ENCODE peak calls at places on chromosome 1, in eight cellular contexts. A is thyroid gland, U is psoas muscle, Z is esophagus squamous epithelium, H is neural progenitor cell, O is heart left ventricle, L is hepatocyte, V is substantia nigra. B is an unnamed sample.

GRCh38 chr1:217078010-217078704 is 354.9 kb upstream of the ESRRG start:
- DNase-seq in A (peak), H (peak), L (peak), U (no peak), V (no peak), O (no peak), Z (no peak), B (no peak)

GRCh38 chr1:172654535-172654934 is 4.4 kb upstream of the FASLG start:
- DNase-seq in O (no peak), Z (no peak), L (peak), V (no peak), A (no peak), U (no peak), H (no peak), B (no peak)

GRCh38 chr1:1001057-1001630 is 1.2 kb upstream of the HES4 start:
- DNase-seq in H (peak), O (peak), Z (no peak), U (peak), V (no peak), A (no peak), L (peak), B (peak)

GRCh38 chr1:171595324-171595723 is 26.7 kb upstream of the MYOCOS start:
- DNase-seq in V (no peak), L (no peak), Z (no peak), A (no peak), H (no peak), O (no peak), U (no peak), B (no peak)

GRCh38 chr1:246608616-246609376 is 42.5 kb downstream of the CNST start:
- DNase-seq in H (peak), L (peak), O (peak), U (peak), Z (peak), V (no peak), A (peak), B (peak)

GRCh38 chr1:44212355-44213221 is 683 bp upstream of the DMAP1 start:
- DNase-seq in V (no peak), Z (no peak), L (no peak), H (no peak), O (no peak), A (no peak), U (no peak), B (no peak)

GRCh38 chr1:1179339-1179982 is 5.8 kb downstream of the TTLL10 start:
- DNase-seq in V (no peak), O (peak), H (peak), A (no peak), L (no peak), Z (no peak), U (no peak), B (peak)

GRCh38 chr1:35637401-35637809 is 3.9 kb downstream of the PSMB2 start:
- DNase-seq in L (peak), O (no peak), V (no peak), Z (no peak), U (no peak), A (no peak), H (no peak), B (no peak)

GRCh38 chr1:61253059-61253735 is 170.8 kb downstream of the NFIA start:
- DNase-seq in O (peak), V (no peak), A (peak), L (peak), H (no peak), Z (no peak), U (peak), B (peak)

GRCh38 chr1:153646672-153647374 is 11.7 kb upstream of the SNAPIN start:
- DNase-seq in O (no peak), Z (no peak), U (no peak), H (no peak), A (peak), L (no peak), V (no peak), B (peak)

GRCh38 chr1:71424536-71424935 is 343.7 kb upstream of the ZRANB2 start:
- DNase-seq in A (no peak), H (no peak), U (no peak), L (no peak), Z (no peak), V (no peak), O (no peak), B (no peak)

GRCh38 chr1:45723248-45723930 is 27.1 kb downstream of the IPP start:
- DNase-seq in L (no peak), O (no peak), A (no peak), V (no peak), U (no peak), Z (no peak), H (no peak), B (no peak)

GRCh38 chr1:245822997-245823396 is 668.2 kb downstream of the KIF26B start:
- DNase-seq in L (peak), U (no peak), A (no peak), O (no peak), Z (no peak), H (no peak), V (no peak), B (no peak)

GRCh38 chr1:92965003-92965402 is 3.7 kb upstream of the DIPK1A start:
- DNase-seq in U (no peak), A (no peak), V (no peak), Z (no peak), L (no peak), H (no peak), O (no peak), B (no peak)

DNA sequence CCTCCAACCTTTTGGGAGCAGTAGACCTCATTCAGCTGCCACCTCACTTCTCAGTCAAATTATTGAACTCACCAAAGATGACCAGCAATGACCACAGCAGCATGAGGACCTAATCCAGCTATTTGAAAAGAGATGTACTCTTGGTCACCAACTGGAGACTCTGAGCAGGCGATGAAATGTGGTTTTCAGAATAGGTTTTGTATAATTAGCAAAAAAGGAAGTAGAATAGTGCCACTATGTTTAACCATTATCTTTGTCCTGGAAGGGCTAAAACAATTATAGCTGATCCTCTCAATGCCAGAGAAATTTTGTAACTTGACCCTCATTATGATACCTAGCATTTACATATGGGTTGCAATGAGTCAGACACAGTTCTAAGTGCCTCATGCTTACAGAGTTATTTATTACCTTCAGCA is at the start of gene FCRL2:
- DNase-seq in Z (no peak), H (no peak), V (no peak), U (no peak), A (no peak), L (no peak), O (no peak), B (no peak)
- H3K27ac ChIP-seq in Z (no peak), H (no peak), V (no peak), U (no peak), A (no peak), L (peak), O (no peak), B (no peak)

GRCh38 chr1:121483234-121483633 is 298.5 kb downstream of the SRGAP2C start:
- DNase-seq in U (no peak), O (no peak), A (no peak), H (no peak), Z (no peak), L (no peak), V (no peak), B (no peak)

DNA sequence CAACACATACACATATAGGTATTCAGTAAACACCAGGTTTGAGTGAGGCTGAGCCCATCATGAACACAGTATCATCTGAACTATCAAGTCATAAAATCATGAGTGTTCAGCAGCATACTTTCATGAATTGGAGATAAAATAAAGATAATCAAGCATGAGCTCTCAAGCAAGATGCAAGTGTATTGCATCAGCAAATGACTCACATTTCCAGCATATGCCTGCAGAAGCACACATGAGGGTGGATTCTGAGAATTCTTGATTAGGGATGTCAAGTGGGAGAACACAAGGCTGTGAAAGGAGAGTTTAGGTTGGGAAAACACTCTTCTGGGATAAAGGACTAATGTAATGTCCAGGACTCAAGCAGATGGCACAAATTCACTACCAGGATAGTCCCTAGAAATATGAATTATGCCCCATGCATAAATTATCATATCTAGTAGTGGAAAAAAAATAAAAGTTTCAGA is 299.2 kb downstream of the SRGAP2C start:
- DNase-seq in V (no peak), L (peak), H (no peak), U (no peak), A (no peak), Z (no peak), O (no peak), B (no peak)
- H3K27ac ChIP-seq in V (no peak), L (peak), H (no peak), U (no peak), A (no peak), Z (no peak), O (no peak), B (no peak)

GRCh38 chr1:12450831-12451559 is 167.0 kb downstream of the DHRS3 start:
- DNase-seq in V (no peak), A (peak), H (no peak), L (no peak), O (no peak), Z (no peak), U (no peak), B (no peak)
- H3K27ac ChIP-seq in V (peak), A (peak), H (no peak), L (peak), O (peak), Z (peak), U (peak), B (no peak)

GRCh38 chr1:112637257-112638108 is 17.9 kb downstream of the CAPZA1 start:
- DNase-seq in Z (no peak), L (no peak), U (no peak), V (no peak), A (no peak), O (no peak), H (no peak), B (no peak)
- H3K27ac ChIP-seq in Z (peak), L (peak), U (peak), V (peak), A (peak), O (no peak), H (no peak), B (no peak)

DNA sequence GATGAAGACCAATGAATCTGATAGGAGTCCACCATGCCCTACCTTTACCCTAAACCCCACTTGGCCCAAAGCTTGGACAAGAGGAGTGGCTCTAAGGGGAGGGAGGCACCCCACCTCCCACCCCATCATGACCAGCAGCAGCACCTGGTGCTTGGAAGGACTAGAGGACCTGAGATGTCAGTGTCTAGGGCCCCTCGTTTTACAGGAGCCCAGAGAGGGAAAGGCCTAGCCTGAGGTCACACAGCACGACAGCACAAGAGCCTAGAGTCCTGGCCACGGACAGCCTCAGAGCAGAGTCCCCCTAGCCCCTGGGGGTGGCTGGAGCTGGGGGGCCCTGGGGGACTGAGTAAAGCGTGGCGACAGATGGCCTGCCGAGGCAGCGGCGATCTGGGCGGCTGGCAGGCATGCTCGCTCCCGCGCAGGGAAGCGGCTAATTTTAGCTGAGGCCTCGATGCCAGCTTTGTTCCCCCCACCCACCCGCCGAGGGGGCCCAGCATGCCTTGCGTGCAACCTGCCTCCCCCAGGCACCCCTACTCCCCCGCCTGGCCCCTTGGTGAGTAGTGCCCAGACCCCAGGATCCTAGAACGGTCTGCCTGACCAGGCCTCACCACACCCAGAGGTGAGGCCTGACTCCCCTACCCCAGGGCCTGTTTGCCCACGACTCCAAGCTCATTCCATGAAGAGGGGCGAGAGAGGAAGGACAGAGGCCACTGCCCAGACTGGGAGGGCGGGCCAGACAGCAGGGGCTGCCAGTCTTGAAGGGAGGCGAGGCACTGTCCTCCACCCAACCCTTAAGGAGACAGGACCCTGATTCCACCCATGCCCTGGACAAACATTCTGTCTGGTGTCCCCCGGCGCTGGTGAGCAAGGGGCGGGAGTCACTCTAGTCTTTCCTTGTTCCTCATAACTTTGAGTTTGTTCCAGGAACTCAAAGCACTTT is 39.0 kb downstream of the AHDC1 start:
- DNase-seq in O (peak), Z (no peak), A (no peak), V (no peak), L (peak), U (peak), H (no peak), B (peak)
- H3K27ac ChIP-seq in O (peak), Z (peak), A (peak), V (peak), L (peak), U (peak), H (peak), B (peak)

GRCh38 chr1:20609541-20609940 is 20.6 kb downstream of the CDA start:
- DNase-seq in H (peak), A (no peak), V (no peak), Z (no peak), U (no peak), O (no peak), L (no peak), B (no peak)
- H3K27ac ChIP-seq in H (no peak), A (no peak), V (no peak), Z (no peak), U (no peak), O (no peak), L (no peak), B (no peak)

GRCh38 chr1:234355782-234356510 is 17.3 kb upstream of the COA6 start:
- DNase-seq in U (no peak), A (no peak), V (no peak), H (no peak), L (no peak), Z (no peak), O (no peak), B (no peak)
- H3K27ac ChIP-seq in U (no peak), A (no peak), V (no peak), H (no peak), L (no peak), Z (no peak), O (no peak), B (no peak)

GRCh38 chr1:55144886-55145285 is 70.3 kb downstream of the USP24 start:
- DNase-seq in L (no peak), V (no peak), Z (no peak), A (no peak), O (no peak), U (no peak), H (no peak), B (no peak)

GRCh38 chr1:55141295-55141893 is 73.8 kb downstream of the USP24 start:
- DNase-seq in L (no peak), A (no peak), U (no peak), H (peak), O (no peak), Z (no peak), V (no peak), B (no peak)

GRCh38 chr1:55146781-55147180 is 68.4 kb downstream of the USP24 start:
- DNase-seq in A (no peak), L (no peak), V (no peak), Z (no peak), O (peak), U (no peak), H (no peak), B (no peak)

GRCh38 chr1:55140546-55140983 is 74.6 kb downstream of the USP24 start:
- DNase-seq in V (no peak), A (peak), L (peak), U (no peak), H (peak), O (peak), Z (peak), B (peak)

DNA sequence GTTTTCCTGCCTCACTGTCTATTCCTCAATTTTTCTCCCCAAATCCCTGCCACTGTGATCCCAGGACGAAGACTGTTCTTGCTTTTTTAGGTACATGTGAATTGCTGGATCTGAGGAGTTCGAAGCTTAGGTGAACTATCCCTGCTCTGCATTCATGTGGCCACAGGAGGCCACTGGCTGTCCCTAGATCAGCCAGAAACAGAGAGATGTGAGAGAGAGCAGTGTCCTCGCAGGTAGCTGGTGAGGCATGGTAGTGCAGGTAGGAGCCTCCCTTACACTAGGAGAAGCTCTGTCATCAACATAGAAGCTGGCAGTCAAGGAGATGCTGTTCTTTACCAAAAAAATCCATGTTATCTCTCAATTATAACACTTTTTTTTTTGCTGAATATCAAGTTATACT is 71.5 kb downstream of the USP24 start:
- DNase-seq in Z (no peak), O (no peak), V (no peak), U (no peak), L (peak), A (no peak), H (peak), B (no peak)
- H3K27ac ChIP-seq in Z (no peak), O (no peak), V (no peak), U (no peak), L (no peak), A (no peak), H (no peak), B (no peak)

GRCh38 chr1:17437260-17438175 is 2.0 kb downstream of the RCC2 start:
- DNase-seq in Z (no peak), H (peak), O (peak), L (peak), V (peak), A (peak), U (peak), B (no peak)
- H3K27ac ChIP-seq in Z (peak), H (peak), O (peak), L (peak), V (peak), A (peak), U (peak), B (no peak)

GRCh38 chr1:151579436-151580225 is 32.2 kb upstream of the SNX27 start:
- DNase-seq in A (no peak), U (no peak), L (no peak), V (no peak), O (no peak), Z (no peak), H (no peak), B (no peak)

GRCh38 chr1:151583796-151584195 is 28.1 kb upstream of the SNX27 start:
- DNase-seq in H (no peak), A (no peak), U (no peak), Z (no peak), O (no peak), V (no peak), L (no peak), B (no peak)

GRCh38 chr1:151584278-151584677 is 27.6 kb upstream of the SNX27 start:
- DNase-seq in V (no peak), L (no peak), A (no peak), Z (no peak), U (no peak), O (no peak), H (no peak), B (no peak)

GRCh38 chr1:151581446-151581845 is 30.4 kb upstream of the SNX27 start:
- DNase-seq in A (no peak), U (no peak), L (no peak), V (no peak), Z (no peak), H (no peak), O (no peak), B (no peak)

GRCh38 chr1:151581946-151582345 is 29.9 kb upstream of the SNX27 start:
- DNase-seq in O (no peak), H (no peak), Z (no peak), A (peak), V (no peak), L (no peak), U (no peak), B (no peak)
- H3K27ac ChIP-seq in O (no peak), H (no peak), Z (peak), A (peak), V (no peak), L (no peak), U (no peak), B (no peak)